ENCODE peak calls at places on chromosomes 13 and 19, in six cellular contexts. X, R, B, N, P and D are unnamed samples.

GRCh38 chr13:80338781-80339577 is 1.9 kb downstream of the SPRY2 start:
- DNase-seq in X (peak), R (peak), B (peak), N (peak), P (peak), D (peak)

GRCh38 chr19:54435551-54436016 is 13.4 kb upstream of the LENG8 start:
- DNase-seq in X (no peak), R (no peak), B (no peak), N (no peak), P (no peak), D (no peak)

GRCh38 chr19:29690842-29691241 is 24.2 kb downstream of the C19orf12 start:
- DNase-seq in X (no peak), R (peak), B (no peak), N (no peak), P (no peak), D (no peak)

GRCh38 chr13:40604135-40604534 is 62.3 kb downstream of the FOXO1 start:
- DNase-seq in X (no peak), R (no peak), B (no peak), N (no peak), P (no peak), D (no peak)

GRCh38 chr19:29532956-29533355 is 7.2 kb downstream of the VSTM2B start:
- DNase-seq in X (no peak), R (no peak), B (no peak), N (no peak), P (peak), D (no peak)

GRCh38 chr13:92313382-92313781 is 913.2 kb upstream of the GPC6 start:
- DNase-seq in X (no peak), R (no peak), B (no peak), N (no peak), P (no peak), D (no peak)

GRCh38 chr19:16772841-16773240 is 53.2 kb downstream of the NWD1 start:
- DNase-seq in X (no peak), R (no peak), B (no peak), N (no peak), P (no peak), D (no peak)

GRCh38 chr19:36750066-36750691 is 22.4 kb downstream of the ZNF850 start:
- DNase-seq in X (no peak), R (no peak), B (no peak), N (no peak), P (no peak), D (no peak)

GRCh38 chr13:27599845-27600553 is 20.3 kb downstream of the LNX2 start:
- DNase-seq in X (no peak), R (peak), B (no peak), N (no peak), P (no peak), D (no peak)

GRCh38 chr19:6501740-6502648 is at the start of gene TUBB4A:
- DNase-seq in X (peak), R (no peak), B (no peak), N (peak), P (no peak), D (no peak)

GRCh38 chr19:13024958-13025653 is 29.8 kb downstream of the NFIX start:
- DNase-seq in X (no peak), R (no peak), B (no peak), N (no peak), P (no peak), D (no peak)

GRCh38 chr19:17855333-17856152 is 4.2 kb upstream of the RPL18A start:
- DNase-seq in X (peak), R (peak), B (peak), N (peak), P (peak), D (peak)

GRCh38 chr13:60454425-60454824 is 57.4 kb downstream of the TDRD3 start:
- DNase-seq in X (no peak), R (no peak), B (no peak), N (no peak), P (no peak), D (no peak)

GRCh38 chr19:34428549-34429285 is 536 bp downstream of the UBA2 start:
- DNase-seq in X (peak), R (peak), B (no peak), N (peak), P (peak), D (no peak)

GRCh38 chr19:7874857-7875393 is 735 bp upstream of the PRR36 start:
- DNase-seq in X (no peak), R (no peak), B (no peak), N (no peak), P (no peak), D (no peak)

GRCh38 chr19:4456566-4456842 is 1.1 kb downstream of the UBXN6 start:
- DNase-seq in X (no peak), R (peak), B (no peak), N (no peak), P (peak), D (no peak)

GRCh38 chr19:34265221-34265650 is 10.9 kb downstream of the GARRE1 start:
- DNase-seq in X (no peak), R (no peak), B (no peak), N (no peak), P (no peak), D (no peak)

GRCh38 chr19:3146677-3147100 is 10.9 kb downstream of the GNA15 start:
- DNase-seq in X (peak), R (no peak), B (peak), N (no peak), P (no peak), D (peak)

DNA sequence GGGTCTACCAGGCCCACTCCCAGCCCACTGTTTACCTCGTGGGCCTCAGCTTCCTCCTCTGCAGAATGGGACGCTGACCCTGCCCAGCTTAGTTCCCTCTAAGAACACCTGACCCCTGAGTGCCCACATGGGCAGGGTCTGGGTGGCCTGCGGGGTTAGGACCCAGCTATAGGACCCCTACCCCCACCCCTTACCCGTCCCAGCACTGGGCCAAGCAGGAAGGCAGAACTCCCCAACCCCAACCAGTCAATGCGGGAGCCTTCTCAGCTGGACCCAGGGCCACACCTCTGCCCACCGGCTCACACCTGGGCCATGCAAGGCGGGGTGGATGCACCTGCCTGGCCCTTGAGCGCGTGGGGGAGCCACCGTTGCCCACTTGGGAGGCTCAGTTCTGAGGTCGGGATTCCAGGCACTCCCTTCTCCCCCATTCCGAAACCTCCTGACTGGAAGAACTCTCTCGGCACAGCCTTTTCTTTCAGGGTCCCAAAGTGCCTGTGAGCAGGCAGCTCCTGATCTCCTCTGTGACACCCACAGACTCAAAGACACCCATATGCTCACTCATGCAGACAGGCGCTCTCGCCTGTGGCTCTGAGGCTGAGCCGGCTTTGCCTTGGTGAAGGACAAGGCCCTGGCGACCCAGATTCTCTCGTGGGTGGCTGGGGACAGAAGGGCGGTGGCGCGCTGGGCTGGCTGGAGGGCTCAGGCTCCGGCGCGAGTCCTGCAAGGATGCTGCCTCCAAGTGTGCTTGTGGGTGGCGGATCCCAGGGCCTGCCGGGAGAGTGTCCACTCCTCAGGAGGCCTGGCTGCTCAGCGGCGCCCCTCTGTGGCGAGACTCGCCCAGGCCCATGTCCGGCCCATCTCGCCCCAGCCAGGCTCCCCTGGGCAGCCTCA is 27.9 kb upstream of the PARP4 start:
- DNase-seq in X (peak), R (no peak), B (no peak), N (peak), P (no peak), D (no peak)
- TF ChIP-seq CTCF in X (peak), R (peak), B (no peak), N (peak), P (no peak), D (no peak)

DNA sequence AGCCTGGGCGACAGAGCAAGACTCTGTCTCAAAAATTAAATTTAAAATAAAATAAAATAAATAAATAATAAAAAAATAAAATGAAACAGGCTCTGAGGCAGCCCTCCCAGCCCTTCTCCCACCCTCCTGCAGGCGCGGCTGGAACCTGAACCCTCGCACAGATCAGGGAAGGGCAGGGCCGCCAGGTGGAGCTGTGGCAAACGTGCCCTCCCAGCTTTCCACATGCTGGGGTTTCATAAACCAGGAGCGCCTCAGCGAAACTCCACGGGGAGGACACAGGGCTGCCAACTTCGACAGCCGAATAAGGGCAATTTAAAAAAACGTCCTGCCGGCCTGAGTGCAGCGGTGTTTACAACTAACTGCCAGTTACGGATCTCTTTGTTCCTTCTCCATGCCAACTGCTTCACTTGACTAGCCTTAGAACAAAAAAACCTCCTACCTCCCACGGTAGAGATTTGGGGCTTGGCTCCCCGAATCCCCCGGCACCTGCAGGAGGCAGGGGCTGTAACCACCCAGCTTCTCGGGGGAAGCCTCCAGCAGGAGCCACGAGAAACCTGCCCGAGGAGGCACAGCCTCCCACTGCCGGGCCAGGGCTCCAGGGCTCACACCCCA is 15.9 kb downstream of the ZNF787 start:
- DNase-seq in X (peak), R (peak), B (peak), N (peak), P (peak), D (peak)
- TF ChIP-seq CTCF in X (peak), R (peak), B (peak), N (peak), P (peak), D (peak)

DNA sequence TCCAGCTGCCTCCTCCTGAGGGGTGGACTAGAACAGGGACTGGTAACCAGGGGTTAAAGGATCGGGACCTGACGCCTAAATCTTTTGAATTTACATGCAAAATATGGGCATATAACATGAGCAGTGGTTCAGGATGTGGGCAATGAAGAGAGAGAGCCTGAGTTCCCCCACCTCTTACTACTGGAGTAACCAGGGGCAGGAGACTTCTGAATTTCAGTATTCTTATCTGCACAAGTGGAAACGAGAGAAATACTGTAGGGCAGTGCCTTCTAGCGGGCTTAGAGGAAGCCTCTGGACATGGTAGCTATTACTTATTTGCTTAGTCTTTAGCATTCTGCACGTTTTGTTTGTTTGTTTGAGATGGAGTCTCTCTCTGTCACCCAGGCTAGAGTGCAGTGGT is 26.3 kb downstream of the BCAT2 start:
- DNase-seq in X (no peak), R (no peak), B (no peak), N (no peak), P (no peak), D (no peak)
- TF ChIP-seq CTCF in X (no peak), R (no peak), B (no peak), N (no peak), P (peak), D (no peak)

GRCh38 chr19:19096641-19097627 is 33.1 kb downstream of the SLC25A42 start:
- DNase-seq in X (no peak), R (no peak), B (no peak), N (no peak), P (no peak), D (no peak)

GRCh38 chr19:19094513-19094912 is 30.7 kb downstream of the SLC25A42 start:
- DNase-seq in X (no peak), R (no peak), B (no peak), N (no peak), P (no peak), D (no peak)

GRCh38 chr19:19098703-19099632 is 35.2 kb downstream of the SLC25A42 start:
- DNase-seq in X (no peak), R (no peak), B (no peak), N (no peak), P (no peak), D (no peak)

GRCh38 chr19:19098084-19098702 is 34.4 kb downstream of the SLC25A42 start:
- DNase-seq in X (no peak), R (no peak), B (no peak), N (no peak), P (no peak), D (no peak)

GRCh38 chr19:19095691-19096090 is 31.9 kb downstream of the SLC25A42 start:
- DNase-seq in X (no peak), R (no peak), B (no peak), N (no peak), P (no peak), D (no peak)
- TF ChIP-seq CTCF in X (no peak), R (no peak), B (no peak), N (no peak), P (no peak), D (no peak)

GRCh38 chr13:113982296-113982661 is 8.4 kb upstream of the C13orf46 start:
- DNase-seq in X (no peak), R (no peak), B (no peak), N (no peak), P (no peak), D (no peak)

GRCh38 chr13:113979791-113980471 is 6.1 kb upstream of the C13orf46 start:
- DNase-seq in X (no peak), R (no peak), B (no peak), N (no peak), P (no peak), D (no peak)

GRCh38 chr13:113980489-113981064 is 6.7 kb upstream of the C13orf46 start:
- DNase-seq in X (no peak), R (no peak), B (no peak), N (no peak), P (no peak), D (no peak)

GRCh38 chr13:113981611-113982295 is 7.9 kb upstream of the C13orf46 start:
- DNase-seq in X (peak), R (no peak), B (no peak), N (no peak), P (no peak), D (no peak)

GRCh38 chr13:113981201-113981605 is 7.3 kb upstream of the C13orf46 start:
- DNase-seq in X (peak), R (no peak), B (peak), N (no peak), P (no peak), D (no peak)
- TF ChIP-seq CTCF in X (no peak), R (no peak), B (no peak), N (no peak), P (no peak), D (no peak)